ENCODE peak calls at places on chromosome 4, in four cellular contexts. X, G, K and F are unnamed samples.

GRCh38 chr4:83285022-83285387 is 407 bp upstream of the COQ2 start:
- DNase-seq in X (peak), G (no peak), K (no peak), F (no peak)

GRCh38 chr4:137065306-137065705 is 467.0 kb downstream of the PCDH18 start:
- DNase-seq in G (no peak), X (peak), K (no peak), F (no peak)

GRCh38 chr4:98199247-98199646 is 56.0 kb upstream of the STPG2 start:
- DNase-seq in G (peak), X (no peak), K (no peak), F (no peak)

GRCh38 chr4:99762728-99763127 is 53.9 kb upstream of the DAPP1 start:
- DNase-seq in X (no peak), G (no peak), K (no peak), F (no peak)

GRCh38 chr4:127134490-127134889 is 498.3 kb upstream of the INTU start:
- DNase-seq in K (no peak), G (no peak), X (no peak), F (no peak)

GRCh38 chr4:175951794-175952193 is 113.8 kb upstream of the WDR17 start:
- DNase-seq in X (peak), K (no peak), G (no peak), F (no peak)

GRCh38 chr4:72063726-72064125 is 31.9 kb downstream of the NPFFR2 start:
- DNase-seq in X (no peak), K (no peak), G (no peak), F (no peak)

GRCh38 chr4:113882668-113883067 is 96.8 kb downstream of the ARSJ start:
- DNase-seq in X (peak), G (no peak), K (no peak), F (no peak)

GRCh38 chr4:168585168-168586091 is 88.6 kb downstream of the PALLD start:
- DNase-seq in G (peak), X (peak), K (peak), F (peak)

GRCh38 chr4:98565646-98566403 is 92.6 kb downstream of the TSPAN5 start:
- DNase-seq in K (no peak), X (no peak), G (no peak), F (no peak)

GRCh38 chr4:184163813-184164212 is 53.9 kb downstream of the ENPP6 start:
- DNase-seq in X (no peak), G (peak), K (peak), F (no peak)